ENCODE peak calls at places on chromosomes 7 and 10, in five cellular contexts. D, T, B, V and U are unnamed samples.

GRCh38 chr7:111198255-111198654 is 107.3 kb downstream of the LRRN3 start:
- DNase-seq in D (no peak), T (no peak), V (peak), B (no peak), U (peak)

GRCh38 chr7:42189535-42189934 is 47.5 kb downstream of the GLI3 start:
- DNase-seq in T (no peak), V (no peak), B (no peak), D (no peak), U (no peak)

GRCh38 chr10:101818958-101819633 is 852 bp upstream of the OGA start:
- DNase-seq in D (no peak), B (no peak), V (peak), T (no peak), U (no peak)

GRCh38 chr7:74256446-74257408 is 2.5 kb upstream of the RFC2 start:
- DNase-seq in B (no peak), T (no peak), D (no peak), V (no peak), U (no peak)

GRCh38 chr7:105924950-105925349 is 38.1 kb upstream of the CDHR3 start:
- DNase-seq in D (no peak), B (no peak), T (no peak), V (no peak), U (no peak)

GRCh38 chr7:79455173-79455790 is 1.8 kb upstream of the MAGI2 start:
- DNase-seq in D (no peak), B (no peak), V (no peak), T (no peak), U (no peak)

GRCh38 chr10:70493660-70494234 is 15.2 kb downstream of the PALD1 start:
- DNase-seq in T (peak), V (no peak), B (peak), D (no peak), U (no peak)

GRCh38 chr10:43043342-43043772 is 33.5 kb upstream of the RET start:
- DNase-seq in B (no peak), V (no peak), D (no peak), T (peak), U (no peak)

GRCh38 chr10:95508730-95509129 is 52.4 kb downstream of the SORBS1 start:
- DNase-seq in B (no peak), V (no peak), D (no peak), T (no peak), U (no peak)

GRCh38 chr10:35458500-35459448 is 122.5 kb downstream of the CCNY start:
- DNase-seq in T (no peak), V (no peak), B (no peak), D (no peak), U (no peak)

GRCh38 chr10:131024259-131025131 is 287.0 kb downstream of the TCERG1L start:
- DNase-seq in V (no peak), D (no peak), B (no peak), T (peak), U (no peak)

GRCh38 chr10:74642901-74643585 is 183.4 kb upstream of the KAT6B start:
- DNase-seq in T (no peak), V (no peak), D (no peak), B (no peak), U (no peak)

GRCh38 chr7:42972703-42973500 is 40.7 kb downstream of the MRPL32 start:
- DNase-seq in V (no peak), B (peak), T (peak), D (peak), U (peak)

GRCh38 chr7:154656618-154657017 is 346.3 kb downstream of the PAXIP1 start:
- DNase-seq in V (no peak), T (no peak), B (no peak), D (no peak), U (no peak)

GRCh38 chr7:577278-577665 is 57.6 kb upstream of the PDGFA start:
- DNase-seq in D (no peak), T (no peak), B (no peak), V (no peak), U (no peak)

GRCh38 chr7:100882201-100882600 is 7.3 kb downstream of the SRRT start:
- DNase-seq in V (no peak), T (peak), D (no peak), B (no peak), U (no peak)

GRCh38 chr7:112306903-112307302 is 100.4 kb downstream of the ZNF277 start:
- DNase-seq in T (no peak), V (no peak), B (no peak), D (no peak), U (no peak)

GRCh38 chr10:132179551-132180392 is 7.0 kb upstream of the DPYSL4 start:
- DNase-seq in T (no peak), B (no peak), D (no peak), V (no peak), U (no peak)

GRCh38 chr10:45198596-45199379 is 116.6 kb downstream of the OR13A1 start:
- DNase-seq in V (no peak), D (no peak), B (no peak), T (no peak), U (no peak)

GRCh38 chr10:37975407-37975991 is 948 bp downstream of the ZNF25 start:
- DNase-seq in B (peak), D (no peak), T (no peak), V (no peak), U (no peak)

GRCh38 chr7:70343519-70343918 is 745.2 kb downstream of the AUTS2 start:
- DNase-seq in T (no peak), B (no peak), D (no peak), V (no peak), U (no peak)

GRCh38 chr7:141701489-141702046 is 398 bp downstream of the DENND11 start:
- DNase-seq in D (no peak), V (no peak), T (peak), B (peak), U (no peak)

GRCh38 chr7:7534031-7534430 is 1.6 kb downstream of the COL28A1 start:
- DNase-seq in T (no peak), B (no peak), D (no peak), V (no peak), U (no peak)

GRCh38 chr7:45648671-45648995 is 74.5 kb downstream of the ADCY1 start:
- DNase-seq in V (no peak), B (no peak), T (no peak), D (no peak), U (no peak)

GRCh38 chr7:107946451-107946850 is 55.5 kb downstream of the DLD start:
- DNase-seq in D (no peak), B (no peak), T (no peak), V (no peak), U (no peak)

GRCh38 chr10:62850646-62851045 is 34.5 kb upstream of the EGR2 start:
- DNase-seq in B (peak), D (no peak), V (no peak), T (no peak), U (no peak)

GRCh38 chr10:76911184-76911583 is 726.4 kb downstream of the KCNMA1 start:
- DNase-seq in B (no peak), V (no peak), T (no peak), D (no peak), U (no peak)

GRCh38 chr7:17638727-17639126 is 301.6 kb downstream of the SNX13 start:
- DNase-seq in B (no peak), D (no peak), V (no peak), T (no peak), U (no peak)

GRCh38 chr7:130697791-130698190 is 11.4 kb upstream of the TSGA13 start:
- DNase-seq in V (no peak), B (no peak), T (no peak), D (no peak), U (no peak)

GRCh38 chr10:34916368-34916767 is 101.3 kb upstream of the PARD3 start:
- DNase-seq in D (no peak), V (no peak), B (no peak), T (peak), U (peak)

GRCh38 chr10:29257784-29258135 is 31.1 kb upstream of the LYZL1 start:
- DNase-seq in T (no peak), B (no peak), V (no peak), D (no peak), U (no peak)

GRCh38 chr10:6201511-6201975 is 1.2 kb upstream of the PFKFB3 start:
- DNase-seq in T (peak), V (peak), D (no peak), B (peak), U (no peak)
- TF ChIP-seq CTCF in T (no peak), V (no peak), D (no peak), B (no peak), U (no peak)

GRCh38 chr10:79407811-79408795 is 37.3 kb downstream of the ZCCHC24 start:
- DNase-seq in V (no peak), B (no peak), D (no peak), T (no peak), U (peak)
- H3K27ac ChIP-seq in V (no peak), B (no peak), D (no peak), T (no peak), U (peak)

GRCh38 chr7:2560175-2560695 is 1.5 kb downstream of the IQCE start:
- DNase-seq in B (no peak), V (no peak), T (no peak), D (no peak), U (no peak)
- TF ChIP-seq CTCF in B (no peak), V (no peak), T (peak), D (no peak), U (peak)

GRCh38 chr10:113961261-113961938 is 82.3 kb upstream of the ADRB1 start:
- DNase-seq in B (peak), D (no peak), V (no peak), T (peak), U (no peak)
- H3K27ac ChIP-seq in B (peak), D (no peak), V (no peak), T (peak), U (no peak)

DNA sequence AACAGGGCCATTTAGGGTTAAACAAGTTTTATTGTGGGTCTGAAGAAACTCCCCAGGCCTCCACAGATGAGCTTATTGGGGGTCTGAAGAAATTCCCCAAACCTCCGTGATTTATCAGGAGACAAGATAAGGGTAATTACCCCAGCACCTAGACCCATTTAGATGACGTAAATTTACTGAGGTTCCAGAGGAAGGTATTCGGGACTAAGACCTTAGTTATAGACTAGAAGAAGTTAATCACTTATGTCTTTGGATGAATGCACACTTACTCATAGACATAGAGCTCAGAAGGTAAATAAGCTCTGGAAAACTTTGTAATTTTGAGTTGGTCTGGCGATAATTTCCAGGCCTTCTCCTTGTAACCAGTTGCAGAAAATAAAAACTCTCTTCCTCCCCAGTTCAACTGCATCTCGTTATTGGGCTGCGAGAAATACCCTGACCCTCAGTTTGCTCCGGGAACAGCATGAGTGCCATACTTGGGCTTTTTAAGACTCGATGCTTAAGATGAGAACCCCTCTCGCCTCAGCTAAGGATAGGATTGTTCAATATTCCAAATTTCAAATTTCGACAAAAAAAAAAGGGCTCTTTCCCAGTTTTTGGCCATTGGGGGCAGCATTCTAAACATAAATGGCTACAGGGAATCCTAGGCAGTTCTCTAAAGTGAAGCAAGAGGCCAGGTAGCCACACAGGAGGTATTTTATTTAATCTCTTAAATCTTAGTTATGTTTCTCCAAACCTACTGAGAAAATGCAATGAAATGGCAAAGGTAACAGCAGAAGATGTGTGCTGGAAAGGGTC is 74.7 kb upstream of the PFKP start:
- DNase-seq in B (no peak), D (no peak), T (no peak), V (no peak), U (no peak)
- TF ChIP-seq CTCF in B (peak), D (no peak), T (no peak), V (no peak), U (peak)